ENCODE peak calls at places on chromosomes 4 and X, in six cellular contexts. A is tibial nerve, V is body of pancreas, Z is H9, X is IMR-90, H is RWPE1. K is an unnamed sample.

GRCh38 chr4:24979554-24979953 is 51.2 kb downstream of the LGI2 start:
- DNase-seq in A (peak; percentile 70), V (peak; percentile 26), Z (peak; percentile 5), X (no peak), H (no peak), K (no peak)

GRCh38 chrX:119989905-119990408 is 46.4 kb upstream of the NKAP start:
- DNase-seq in A (no peak), V (no peak), Z (peak; percentile 33), X (no peak), H (no peak), K (no peak)

GRCh38 chr4:71941001-71941400 is 90.8 kb upstream of the NPFFR2 start:
- DNase-seq in A (no peak), V (peak; percentile 16), Z (peak; percentile 55), X (peak; percentile 0), H (peak; percentile 1), K (no peak)

GRCh38 chr4:144732584-144733130 is 86.7 kb downstream of the HHIP start:
- DNase-seq in A (no peak), V (no peak), Z (no peak), X (peak; percentile 4), H (no peak), K (no peak)

GRCh38 chr4:165328708-165329107 is 1.2 kb downstream of the MSMO1 start:
- DNase-seq in A (no peak), V (no peak), Z (no peak), X (no peak), H (no peak), K (no peak)

GRCh38 chr4:8271821-8272220 is 2.3 kb downstream of the HTRA3 start:
- DNase-seq in A (no peak), V (no peak), Z (no peak), X (no peak), H (no peak), K (no peak)

GRCh38 chrX:65997978-65998717 is 41.7 kb downstream of the VSIG4 start:
- DNase-seq in A (no peak), V (no peak), Z (no peak), X (no peak), H (no peak), K (no peak)

GRCh38 chrX:153931748-153932147 is 3.1 kb downstream of the NAA10 start:
- DNase-seq in A (no peak), V (no peak), Z (no peak), X (no peak), H (no peak), K (no peak)

DNA sequence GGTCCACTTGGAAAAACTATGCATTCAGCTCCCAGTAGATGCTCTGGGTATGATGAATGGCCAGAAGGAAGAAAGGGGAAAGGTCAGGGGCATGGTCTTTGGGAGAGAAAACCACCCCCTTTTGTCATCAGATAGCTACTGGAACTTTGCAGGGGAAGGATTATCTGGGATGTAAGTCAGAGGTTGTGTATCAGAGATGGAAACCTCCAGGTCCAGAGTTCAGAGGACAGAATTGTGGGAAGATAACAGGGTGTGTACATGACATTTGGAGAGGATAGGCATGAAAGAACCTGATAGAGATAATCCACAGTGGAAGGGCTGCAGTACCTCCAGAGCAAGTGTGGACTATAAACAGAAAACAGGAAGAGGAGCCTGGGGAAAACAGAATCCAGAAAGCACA is 262.7 kb downstream of the SPRY1 start:
- DNase-seq in A (no peak), V (no peak), Z (no peak), X (no peak), H (no peak), K (no peak)
- H3K27ac ChIP-seq in A (no peak overlapping the region), V (no peak overlapping the region), Z (no peak overlapping the region), X (no peak overlapping the region), H (no peak overlapping the region), K (no peak overlapping the region)

DNA sequence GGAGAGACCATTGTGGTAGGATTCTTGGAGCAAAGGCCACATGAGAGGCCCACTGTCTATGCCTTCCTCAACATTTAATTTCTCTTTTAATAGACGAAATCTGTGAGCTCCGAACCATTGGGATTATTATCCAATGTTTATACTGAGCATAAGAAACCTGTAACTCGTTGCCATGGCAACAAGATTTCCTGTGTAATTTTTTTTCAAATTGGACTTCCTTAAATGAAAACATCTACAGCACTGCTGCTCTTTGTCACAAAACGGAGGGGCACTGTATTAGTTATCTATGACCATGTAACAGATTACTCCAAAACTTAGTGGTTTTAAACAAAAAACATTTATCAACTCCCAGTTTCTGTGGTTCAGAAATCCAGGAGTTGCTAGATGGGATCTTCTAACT is 38.7 kb downstream of the PPP1R2C start:
- DNase-seq in A (no peak), V (peak; percentile 16), Z (no peak), X (no peak), H (no peak), K (no peak)
- H3K27ac ChIP-seq in A (no peak overlapping the region), V (no peak overlapping the region), Z (no peak overlapping the region), X (no peak overlapping the region), H (no peak overlapping the region), K (no peak overlapping the region)

DNA sequence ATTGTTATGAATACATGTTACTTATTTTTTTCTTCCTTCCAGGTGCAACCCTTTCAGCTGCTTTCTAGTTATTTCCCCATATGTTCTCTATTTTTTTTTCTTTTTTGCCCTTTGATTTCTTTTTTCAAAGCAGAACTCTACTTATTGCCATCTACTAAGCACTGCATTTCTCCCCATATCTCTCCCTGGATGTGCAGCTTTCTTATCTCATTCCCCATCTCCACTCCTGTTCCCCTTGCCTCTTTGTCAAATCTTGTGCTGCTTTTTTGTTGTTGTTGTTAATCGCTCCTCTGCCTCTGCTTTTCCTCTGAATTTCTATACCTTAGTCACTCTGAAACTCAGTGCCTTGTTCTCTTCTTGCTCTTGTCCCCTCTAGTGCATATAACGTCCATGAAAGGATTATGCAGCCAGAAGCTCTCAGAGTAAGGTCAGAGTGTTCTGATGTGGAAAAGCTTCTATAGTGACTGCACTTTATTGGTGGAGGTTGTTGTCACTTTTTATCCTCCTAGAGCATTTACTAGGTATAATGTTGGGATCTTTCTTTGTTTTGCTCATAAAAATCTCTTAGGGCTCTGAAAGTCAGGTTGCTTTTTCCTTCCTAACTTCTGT is 51.1 kb upstream of the JADE1 start:
- DNase-seq in A (no peak), V (no peak), Z (no peak), X (no peak), H (no peak), K (no peak)
- H3K27ac ChIP-seq in A (no peak overlapping the region), V (no peak overlapping the region), Z (no peak overlapping the region), X (no peak overlapping the region), H (no peak overlapping the region), K (no peak overlapping the region)

DNA sequence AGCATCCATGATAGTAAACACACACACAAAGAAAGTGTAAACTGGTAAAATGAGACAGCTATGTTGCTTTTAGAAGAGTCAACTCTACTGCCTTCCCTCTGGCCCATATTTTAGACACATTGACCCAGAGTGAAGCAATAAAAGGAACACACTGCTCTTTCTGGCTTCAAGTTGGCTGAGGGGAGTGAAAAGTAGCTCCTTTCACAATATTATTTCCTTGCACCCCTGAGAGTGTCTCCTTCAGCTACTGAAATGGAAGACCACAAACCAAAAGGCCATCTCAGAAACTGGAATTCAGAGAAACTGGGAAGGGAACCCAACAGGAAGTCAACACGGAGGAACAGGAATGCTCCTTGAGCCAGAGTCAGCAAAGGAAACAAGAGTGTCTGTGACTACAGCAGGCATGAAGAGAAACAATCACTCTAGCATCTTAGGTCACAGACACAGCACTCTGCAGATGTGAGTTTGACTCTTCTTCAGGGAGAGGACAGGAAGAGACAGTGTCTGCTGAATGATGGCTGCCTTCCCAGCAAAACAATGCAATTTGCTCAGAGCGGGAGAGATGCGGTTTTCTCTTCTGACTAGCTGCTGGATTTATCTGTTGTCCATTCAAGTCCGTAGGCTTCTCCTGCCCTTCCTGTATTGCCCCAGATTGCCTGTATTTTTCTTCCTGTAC is 106.7 kb downstream of the SPATA18 start:
- DNase-seq in A (peak; percentile 39), V (no peak), Z (no peak), X (no peak), H (no peak), K (no peak)
- H3K27ac ChIP-seq in A (no peak overlapping the region), V (no peak overlapping the region), Z (no peak overlapping the region), X (no peak overlapping the region), H (no peak overlapping the region), K (no peak overlapping the region)

DNA sequence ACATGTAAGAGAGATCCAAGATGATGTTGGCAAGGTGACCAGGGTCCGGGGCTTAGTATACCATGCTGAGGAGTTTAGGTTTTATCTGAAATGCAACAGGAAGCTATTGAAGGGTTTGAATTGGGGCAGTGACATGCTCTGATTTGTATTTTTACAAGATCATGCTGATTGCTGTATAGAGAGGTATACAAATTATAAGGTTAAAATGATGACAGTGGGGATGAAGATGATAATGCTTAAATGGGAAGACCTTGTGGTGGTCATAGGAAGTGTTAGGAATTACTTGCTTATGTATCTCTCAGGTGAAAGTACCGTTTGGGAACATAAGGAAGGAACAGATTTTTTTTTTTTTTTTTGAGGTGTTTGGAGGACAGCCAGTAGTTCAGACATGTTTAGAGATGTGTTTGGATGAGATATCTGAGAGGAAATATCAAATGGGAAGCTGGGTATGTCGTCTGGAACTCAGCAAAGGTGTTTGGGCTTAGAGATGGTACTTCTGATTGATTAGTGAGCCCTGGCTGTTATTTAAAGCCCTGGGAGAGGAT is 5.0 kb downstream of the BMP2K start:
- DNase-seq in A (no peak), V (no peak), Z (no peak), X (no peak), H (no peak), K (no peak)
- H3K27ac ChIP-seq in A (peak overlapping the region; percentile 100), V (no peak overlapping the region), Z (no peak overlapping the region), X (no peak overlapping the region), H (no peak overlapping the region), K (no peak overlapping the region)